ENCODE peak calls at places on chromosomes 13 and 19, in four cellular contexts. K, X, C and F are unnamed samples.
A peak's percentile ranks its signal among the peaks of the same experiment; 100 is the strongest.

GRCh38 chr19:30719991-30720329 is 347.8 kb downstream of the ZNF536 start:
- DNase-seq in K (peak; percentile 38), X (no peak), C (no peak), F (no peak)

GRCh38 chr13:99572131-99572530 is 70.9 kb downstream of the TM9SF2 start:
- DNase-seq in K (no peak), X (no peak), C (no peak), F (no peak)

GRCh38 chr19:18287836-18288772 is 6.7 kb upstream of the JUND start:
- DNase-seq in K (no peak), X (no peak), C (no peak), F (no peak)

GRCh38 chr19:49682274-49682673 is 5.2 kb downstream of the PRMT1 start:
- DNase-seq in K (no peak), X (no peak), C (no peak), F (no peak)

GRCh38 chr13:82664183-82664582 is 1218.1 kb downstream of the SLITRK1 start:
- DNase-seq in K (no peak), X (no peak), C (no peak), F (no peak)

GRCh38 chr19:19034204-19034624 is 811 bp downstream of the ARMC6 start:
- DNase-seq in K (peak; percentile 38), X (no peak), C (peak; percentile 66), F (peak; percentile 80)

GRCh38 chr19:16185925-16186234 is 670 bp downstream of the FAM32A start:
- DNase-seq in K (no peak), X (no peak), C (no peak), F (no peak)

GRCh38 chr13:111429064-111429558 is 108.7 kb downstream of the TEX29 start:
- DNase-seq in K (peak; percentile 65), X (peak; percentile 69), C (no peak), F (no peak)

GRCh38 chr13:93309886-93310520 is 83.4 kb downstream of the GPC6 start:
- DNase-seq in K (no peak), X (no peak), C (no peak), F (no peak)

GRCh38 chr13:29858231-29858630 is 7.8 kb upstream of the UBL3 start:
- DNase-seq in K (no peak), X (no peak), C (no peak), F (no peak)

GRCh38 chr13:29853131-29853530 is 2.7 kb upstream of the UBL3 start:
- DNase-seq in K (no peak), X (no peak), C (no peak), F (no peak)

GRCh38 chr13:29855009-29855408 is 4.6 kb upstream of the UBL3 start:
- DNase-seq in K (no peak), X (no peak), C (no peak), F (no peak)

GRCh38 chr13:29857089-29857488 is 6.7 kb upstream of the UBL3 start:
- DNase-seq in K (no peak), X (no peak), C (no peak), F (no peak)

GRCh38 chr13:29855784-29856183 is 5.4 kb upstream of the UBL3 start:
- DNase-seq in K (no peak), X (no peak), C (no peak), F (no peak)
- H3K27ac ChIP-seq in K (no peak overlapping the region), X (peak overlapping the region; percentile 20), C (no peak overlapping the region), F (no peak overlapping the region)

GRCh38 chr19:2184422-2185012 is 20.8 kb downstream of the DOT1L start:
- DNase-seq in K (no peak), X (peak; percentile 56), C (no peak), F (no peak)

GRCh38 chr19:2186071-2186846 is 22.5 kb downstream of the DOT1L start:
- DNase-seq in K (peak; percentile 42), X (peak; percentile 83), C (no peak), F (peak; percentile 83)

GRCh38 chr19:2188708-2189385 is 25.1 kb downstream of the DOT1L start:
- DNase-seq in K (no peak), X (peak; percentile 67), C (no peak), F (no peak)

GRCh38 chr19:2187164-2187563 is 23.4 kb downstream of the DOT1L start:
- DNase-seq in K (no peak), X (peak; percentile 78), C (no peak), F (no peak)

DNA sequence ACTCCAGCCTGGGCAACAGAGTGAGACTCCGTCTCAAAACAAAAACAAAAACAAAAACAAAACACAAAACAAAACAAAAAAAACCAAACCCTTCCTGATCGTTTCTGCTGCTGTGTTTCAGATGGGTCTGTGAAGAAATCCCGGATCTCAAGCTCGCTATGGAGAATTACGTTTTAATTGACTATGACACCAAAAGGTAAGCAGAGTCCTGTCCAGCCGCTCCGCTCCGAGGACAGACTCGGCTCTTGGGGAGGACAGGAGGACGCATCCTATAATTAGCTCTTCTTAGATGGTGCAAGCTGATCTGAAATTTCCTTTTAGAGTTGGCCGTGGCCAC is 22.0 kb downstream of the DOT1L start:
- DNase-seq in K (no peak), X (no peak), C (no peak), F (no peak)
- H3K4me1 ChIP-seq in K (peaks cover 10% of the 10 kb centered on the region), X (peaks cover 57% of the 10 kb centered on the region), C (no peaks in the 10 kb centered on the region), F (peaks cover 46% of the 10 kb centered on the region)

DNA sequence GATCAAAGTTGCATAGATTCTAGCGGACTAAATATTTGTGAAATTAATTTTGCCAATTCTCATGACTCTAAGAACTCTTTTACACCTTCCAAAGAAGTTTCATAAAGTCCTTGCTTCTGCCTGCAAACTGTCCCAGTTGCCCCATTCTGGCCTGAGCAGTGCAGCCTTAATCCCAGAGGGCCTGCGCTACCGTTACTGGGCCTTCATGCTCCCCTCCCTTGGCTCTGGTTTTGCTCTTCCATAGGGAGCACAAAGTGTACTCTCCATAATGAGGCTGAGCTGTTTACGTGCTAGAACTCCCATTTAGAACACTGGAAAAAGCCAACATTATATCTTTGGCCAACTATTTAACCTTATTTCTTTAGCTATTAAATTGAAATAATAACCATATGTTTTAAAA is 2.1 kb downstream of the MTIF3 start:
- DNase-seq in K (no peak), X (no peak), C (no peak), F (no peak)
- H3K27ac ChIP-seq in K (peak overlapping the region; percentile 99), X (peak overlapping the region; percentile 14), C (peak overlapping the region; percentile 12), F (no peak overlapping the region)

GRCh38 chr19:6065685-6066365 is 44.5 kb downstream of the RFX2 start:
- DNase-seq in K (peak; percentile 58), X (no peak), C (peak; percentile 46), F (peak; percentile 73)
- H3K4me1 ChIP-seq in K (peaks cover 36% of the 10 kb centered on the region), X (peaks cover 76% of the 10 kb centered on the region), C (peaks cover 33% of the 10 kb centered on the region), F (peaks cover 70% of the 10 kb centered on the region)

DNA sequence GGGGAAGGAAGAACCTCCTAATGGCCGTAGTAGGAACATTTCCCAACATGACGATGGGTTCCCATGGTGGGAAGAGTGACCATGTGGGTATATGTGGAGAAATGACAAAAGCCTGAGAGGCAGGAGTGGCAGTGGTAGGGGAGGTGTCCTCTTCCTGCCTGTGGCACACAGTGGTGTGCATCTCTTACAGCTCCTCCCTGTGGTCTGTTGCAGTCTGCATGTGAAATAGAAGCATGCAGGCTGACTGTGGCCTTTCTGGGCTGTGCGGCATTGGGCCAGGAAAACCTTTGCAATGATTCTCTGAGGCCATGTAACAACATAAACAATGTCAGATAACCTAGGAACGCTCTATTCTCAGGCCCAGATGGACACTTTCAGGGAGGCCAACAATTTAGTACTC is 84.0 kb downstream of the LACC1 start:
- DNase-seq in K (no peak), X (no peak), C (no peak), F (no peak)
- H3K27ac ChIP-seq in K (no peak overlapping the region), X (no peak overlapping the region), C (no peak overlapping the region), F (no peak overlapping the region)

DNA sequence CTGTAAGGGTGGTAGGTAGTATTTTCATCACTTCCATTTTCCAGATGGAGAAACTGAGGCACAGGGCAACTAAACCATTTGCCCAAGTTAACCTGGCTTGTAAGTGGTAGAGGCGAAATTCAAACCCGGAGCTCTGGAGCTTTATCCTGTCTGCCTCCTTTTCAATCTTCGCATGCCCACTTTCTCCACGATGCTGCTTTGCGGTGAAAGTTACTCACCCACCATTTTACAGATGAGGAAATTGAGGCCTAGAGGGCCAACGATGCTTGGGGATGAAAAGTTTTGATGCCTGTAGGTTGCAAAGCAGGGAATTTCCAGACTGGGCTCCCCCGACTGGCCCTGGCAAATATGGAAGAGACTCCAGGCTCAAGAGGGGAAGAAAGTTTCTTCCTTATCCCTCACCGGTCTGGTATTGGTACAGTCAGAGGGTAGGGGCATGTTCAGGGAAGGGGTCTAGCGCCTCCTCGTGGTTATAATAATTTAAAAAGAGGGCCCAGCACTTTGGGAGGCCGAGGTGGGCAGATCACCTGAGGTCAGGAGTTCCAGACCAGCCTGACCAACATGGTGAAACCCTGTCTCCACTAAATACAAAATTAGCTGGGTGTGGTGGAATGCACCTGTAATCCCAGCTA is 1.9 kb upstream of the SH2D3A start:
- DNase-seq in K (no peak), X (no peak), C (no peak), F (no peak)
- H3K4me1 ChIP-seq in K (peaks cover 39% of the 10 kb centered on the region), X (peaks cover 26% of the 10 kb centered on the region), C (peaks cover 37% of the 10 kb centered on the region), F (peaks cover 17% of the 10 kb centered on the region)

GRCh38 chr19:3075605-3076431 is 13.5 kb upstream of the TLE5 start:
- DNase-seq in K (peak; percentile 75), X (peak; percentile 94), C (peak; percentile 61), F (peak; percentile 86)
- H3K27ac ChIP-seq in K (no peak overlapping the region), X (no peak overlapping the region), C (no peak overlapping the region), F (no peak overlapping the region)

GRCh38 chr19:1957562-1958248 is 16.7 kb downstream of the CSNK1G2 start:
- DNase-seq in K (no peak), X (peak; percentile 61), C (no peak), F (no peak)
- H3K4me1 ChIP-seq in K (no peaks in the 10 kb centered on the region), X (no peaks in the 10 kb centered on the region), C (peaks cover 9% of the 10 kb centered on the region), F (no peaks in the 10 kb centered on the region)

GRCh38 chr19:57747472-57747807 is 825 bp downstream of the ZNF776 start:
- DNase-seq in K (no peak), X (no peak), C (no peak), F (no peak)
- H3K27ac ChIP-seq in K (peak overlapping the region; percentile 83), X (peak overlapping the region; percentile 88), C (no peak overlapping the region), F (peak overlapping the region; percentile 92)